ENCODE peak calls at places on chromosomes 13 and 19, in seven cellular contexts. Y is GM12878, L is A549, B is IMR-90, E is SK-N-SH, C is K562, M is HepG2. R is an unnamed sample. For H3K4me1, the result is how much of the 10 kb centered on the place peaks cover.

GRCh38 chr13:31945202-31945978 is 86.2 kb upstream of the FRY start:
- DNase-seq in Y (no peak), L (peak), B (peak), E (peak), C (no peak), M (no peak), R (no peak)

GRCh38 chr13:27007166-27007565 is 164.4 kb downstream of the USP12 start:
- DNase-seq in Y (no peak), L (no peak), B (no peak), E (no peak), C (no peak), M (no peak), R (no peak)

GRCh38 chr19:21900401-21900800 is 64.4 kb upstream of the ZNF43 start:
- DNase-seq in Y (no peak), L (no peak), B (no peak), E (no peak), C (no peak), M (no peak), R (no peak)

GRCh38 chr19:1069009-1069779 is 2.2 kb downstream of the ARHGAP45 start:
- DNase-seq in Y (no peak), L (no peak), B (no peak), E (no peak), C (no peak), M (no peak), R (no peak)

GRCh38 chr13:113849546-113849945 is 14.3 kb downstream of the GAS6 start:
- DNase-seq in Y (no peak), L (no peak), B (no peak), E (no peak), C (no peak), M (no peak), R (no peak)

GRCh38 chr13:110559429-110559943 is 2.0 kb downstream of the RAB20 start:
- DNase-seq in Y (no peak), L (no peak), B (peak), E (no peak), C (no peak), M (no peak), R (no peak)

GRCh38 chr19:42693760-42694350 is 46.4 kb downstream of the PSG3 start:
- DNase-seq in Y (no peak), L (peak), B (peak), E (peak), C (peak), M (peak), R (no peak)

GRCh38 chr13:110028838-110029621 is 242.6 kb upstream of the IRS2 start:
- DNase-seq in Y (no peak), L (no peak), B (no peak), E (peak), C (no peak), M (no peak), R (no peak)

GRCh38 chr13:107842562-107843180 is 372.7 kb downstream of the LIG4 start:
- DNase-seq in Y (no peak), L (no peak), B (peak), E (no peak), C (no peak), M (no peak), R (no peak)

GRCh38 chr19:52670046-52670445 is 31.9 kb upstream of the ZNF83 start:
- DNase-seq in Y (no peak), L (no peak), B (no peak), E (no peak), C (no peak), M (no peak), R (no peak)

GRCh38 chr19:30064021-30064699 is 122.1 kb downstream of the URI1 start:
- DNase-seq in Y (no peak), L (no peak), B (no peak), E (no peak), C (no peak), M (no peak), R (no peak)

GRCh38 chr13:72960541-72960940 is 98.3 kb upstream of the KLF5 start:
- DNase-seq in Y (no peak), L (no peak), B (no peak), E (no peak), C (no peak), M (peak), R (no peak)

GRCh38 chr13:99545979-99546378 is 44.7 kb downstream of the TM9SF2 start:
- DNase-seq in Y (no peak), L (no peak), B (no peak), E (no peak), C (no peak), M (no peak), R (no peak)

GRCh38 chr13:60152114-60152513 is 11.6 kb downstream of the DIAPH3 start:
- DNase-seq in Y (no peak), L (no peak), B (peak), E (no peak), C (no peak), M (no peak), R (no peak)

GRCh38 chr13:30133976-30134375 is 173.4 kb downstream of the KATNAL1 start:
- DNase-seq in Y (no peak), L (no peak), B (no peak), E (no peak), C (no peak), M (no peak), R (no peak)

GRCh38 chr19:29630661-29631060 is 24.6 kb downstream of the POP4 start:
- DNase-seq in Y (no peak), L (no peak), B (no peak), E (peak), C (no peak), M (no peak), R (no peak)

GRCh38 chr19:17322854-17323253 is 11.8 kb downstream of the ANO8 start:
- DNase-seq in Y (no peak), L (no peak), B (no peak), E (peak), C (no peak), M (no peak), R (no peak)

GRCh38 chr19:17873661-17874422 is 2.1 kb downstream of the SLC5A5 start:
- DNase-seq in Y (no peak), L (peak), B (no peak), E (peak), C (peak), M (no peak), R (no peak)

GRCh38 chr13:70732611-70733010 is 624.4 kb upstream of the KLHL1 start:
- DNase-seq in Y (no peak), L (no peak), B (no peak), E (no peak), C (no peak), M (no peak), R (no peak)

GRCh38 chr19:1217366-1217765 is 11.8 kb downstream of the STK11 start:
- DNase-seq in Y (no peak), L (no peak), B (no peak), E (no peak), C (peak), M (no peak), R (peak)

GRCh38 chr19:52296400-52296772 is 583 bp upstream of the ZNF480 start:
- DNase-seq in Y (no peak), L (peak), B (no peak), E (no peak), C (no peak), M (peak), R (no peak)

GRCh38 chr13:42380420-42381164 is 108.6 kb downstream of the AKAP11 start:
- DNase-seq in Y (peak), L (no peak), B (no peak), E (no peak), C (no peak), M (no peak), R (no peak)

GRCh38 chr13:41284512-41285288 is 21.3 kb upstream of the MTRF1 start:
- DNase-seq in Y (no peak), L (peak), B (peak), E (no peak), C (no peak), M (peak), R (no peak)

GRCh38 chr19:47469419-47469700 is 2.3 kb downstream of the SLC8A2 start:
- DNase-seq in Y (no peak), L (no peak), B (no peak), E (no peak), C (no peak), M (no peak), R (no peak)

GRCh38 chr19:47467914-47468313 is 3.8 kb downstream of the SLC8A2 start:
- DNase-seq in Y (no peak), L (no peak), B (no peak), E (no peak), C (no peak), M (no peak), R (no peak)

GRCh38 chr19:47470447-47471195 is 1.1 kb downstream of the SLC8A2 start:
- DNase-seq in Y (no peak), L (no peak), B (no peak), E (no peak), C (no peak), M (no peak), R (no peak)

GRCh38 chr19:47471381-47471732 is 336 bp downstream of the SLC8A2 start:
- DNase-seq in Y (no peak), L (no peak), B (no peak), E (no peak), C (no peak), M (no peak), R (no peak)

DNA sequence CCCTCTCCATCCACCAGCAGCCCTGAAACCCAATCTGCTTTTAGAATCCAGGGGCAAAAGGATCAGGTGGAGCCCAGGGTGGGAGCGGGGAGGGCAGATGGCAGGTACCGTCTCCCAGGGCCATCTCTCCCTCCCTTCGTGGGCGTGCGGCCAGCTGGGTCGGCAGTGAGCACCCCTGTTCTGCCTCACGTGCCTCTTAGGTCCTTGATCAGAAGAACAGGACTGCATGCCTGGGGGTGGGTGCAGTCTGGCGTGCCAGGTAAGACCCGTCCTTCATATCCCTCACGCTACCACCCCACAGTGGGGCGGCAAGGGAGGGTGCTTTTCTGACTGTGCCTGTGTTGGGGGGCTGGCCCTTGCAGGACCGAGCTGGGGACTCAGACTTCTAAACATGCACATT is 2.0 kb downstream of the SLC8A2 start:
- DNase-seq in Y (no peak), L (no peak), B (no peak), E (no peak), C (no peak), M (no peak), R (no peak)
- TF ChIP-seq RFX5 in Y (no peak), L (no peak), B (no peak), E (no peak), C (no peak), M (no peak), R (no peak)

DNA sequence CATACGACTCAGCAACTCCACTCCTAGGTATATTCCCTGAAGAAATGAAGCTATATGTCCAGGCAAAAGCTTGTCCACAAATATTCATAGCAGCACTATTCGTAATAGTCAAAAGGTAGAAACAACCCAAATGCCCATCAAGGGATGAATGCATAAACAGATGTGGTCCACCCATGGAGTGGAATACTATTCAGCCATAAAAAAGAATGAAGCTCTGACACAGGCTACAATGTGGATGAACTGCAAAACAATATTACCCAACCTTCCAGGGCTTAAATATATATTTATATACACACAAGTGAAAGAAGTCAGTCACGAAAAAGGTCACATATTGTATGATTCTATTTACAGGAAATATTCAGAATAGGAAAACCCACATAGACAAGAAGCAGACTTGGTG is 19.7 kb downstream of the RFX2 start:
- DNase-seq in Y (no peak), L (no peak), B (no peak), E (no peak), C (no peak), M (no peak), R (no peak)
- H3K4me1 ChIP-seq in Y (under half), L (under half), B (under half), E (under half), C (under half), M (under half), R (under half)

DNA sequence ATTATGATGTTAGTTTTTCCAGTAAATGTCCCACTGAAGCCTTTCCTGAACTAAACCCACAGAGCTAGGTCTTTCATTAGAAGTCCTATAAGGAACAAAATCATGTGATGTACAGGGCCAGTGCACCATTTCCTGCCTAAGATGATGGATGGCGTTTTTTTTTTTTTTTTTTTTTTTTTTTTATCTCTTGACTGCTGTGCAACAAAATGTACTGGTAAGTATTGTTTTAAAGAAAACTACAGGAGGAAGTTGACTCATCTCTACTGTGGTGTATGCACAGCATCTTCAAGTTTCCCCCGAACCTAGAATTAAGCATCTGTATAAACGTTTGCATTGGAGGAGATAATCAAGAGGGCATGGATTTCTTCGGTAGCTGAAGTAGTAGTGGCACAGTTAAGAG is 197.5 kb downstream of the NBEA start:
- DNase-seq in Y (no peak), L (no peak), B (peak), E (no peak), C (no peak), M (no peak), R (no peak)
- TF ChIP-seq RFX5 in Y (no peak), L (no peak), B (no peak), E (no peak), C (no peak), M (no peak), R (no peak)

GRCh38 chr19:35715355-35715809 is 2.4 kb upstream of the KMT2B start:
- DNase-seq in Y (no peak), L (no peak), B (no peak), E (no peak), C (no peak), M (no peak), R (no peak)

GRCh38 chr19:35716985-35717664 is 678 bp upstream of the KMT2B start:
- DNase-seq in Y (peak), L (peak), B (peak), E (peak), C (peak), M (peak), R (peak)

GRCh38 chr19:35717665-35718344 is at the start of gene KMT2B:
- DNase-seq in Y (no peak), L (peak), B (no peak), E (peak), C (peak), M (no peak), R (no peak)

GRCh38 chr19:35715981-35716734 is 1.6 kb upstream of the KMT2B start:
- DNase-seq in Y (no peak), L (peak), B (peak), E (peak), C (peak), M (peak), R (no peak)

GRCh38 chr19:35716735-35716984 is 1.1 kb upstream of the KMT2B start:
- DNase-seq in Y (no peak), L (no peak), B (no peak), E (no peak), C (no peak), M (no peak), R (no peak)
- H3K4me1 ChIP-seq in Y (under half), L (under half), B (under half), E (under half), C (half or more), M (under half), R (under half)

DNA sequence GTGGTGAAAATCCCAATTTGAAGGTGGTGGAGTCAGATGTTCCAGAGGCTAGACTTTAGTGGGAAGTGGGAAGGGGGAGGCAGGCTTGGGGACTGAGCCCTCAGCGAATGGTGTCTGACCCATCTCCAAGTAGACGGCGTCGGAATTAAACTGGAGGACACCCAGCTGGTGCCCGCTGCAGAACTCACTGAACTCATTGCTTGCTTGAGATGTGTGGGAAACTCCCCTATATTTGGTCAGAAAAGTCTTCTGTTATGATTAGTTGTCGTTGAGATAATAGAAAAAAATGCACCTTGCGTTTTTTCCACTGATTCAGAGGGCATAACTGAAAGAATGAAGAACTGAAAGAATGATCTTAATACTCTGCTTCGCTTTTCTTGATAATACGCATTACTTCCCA is 871 bp upstream of the ZNF583 start:
- DNase-seq in Y (no peak), L (no peak), B (peak), E (no peak), C (no peak), M (no peak), R (no peak)
- TF ChIP-seq RFX5 in Y (no peak), L (no peak), B (no peak), E (no peak), C (no peak), M (no peak), R (no peak)

DNA sequence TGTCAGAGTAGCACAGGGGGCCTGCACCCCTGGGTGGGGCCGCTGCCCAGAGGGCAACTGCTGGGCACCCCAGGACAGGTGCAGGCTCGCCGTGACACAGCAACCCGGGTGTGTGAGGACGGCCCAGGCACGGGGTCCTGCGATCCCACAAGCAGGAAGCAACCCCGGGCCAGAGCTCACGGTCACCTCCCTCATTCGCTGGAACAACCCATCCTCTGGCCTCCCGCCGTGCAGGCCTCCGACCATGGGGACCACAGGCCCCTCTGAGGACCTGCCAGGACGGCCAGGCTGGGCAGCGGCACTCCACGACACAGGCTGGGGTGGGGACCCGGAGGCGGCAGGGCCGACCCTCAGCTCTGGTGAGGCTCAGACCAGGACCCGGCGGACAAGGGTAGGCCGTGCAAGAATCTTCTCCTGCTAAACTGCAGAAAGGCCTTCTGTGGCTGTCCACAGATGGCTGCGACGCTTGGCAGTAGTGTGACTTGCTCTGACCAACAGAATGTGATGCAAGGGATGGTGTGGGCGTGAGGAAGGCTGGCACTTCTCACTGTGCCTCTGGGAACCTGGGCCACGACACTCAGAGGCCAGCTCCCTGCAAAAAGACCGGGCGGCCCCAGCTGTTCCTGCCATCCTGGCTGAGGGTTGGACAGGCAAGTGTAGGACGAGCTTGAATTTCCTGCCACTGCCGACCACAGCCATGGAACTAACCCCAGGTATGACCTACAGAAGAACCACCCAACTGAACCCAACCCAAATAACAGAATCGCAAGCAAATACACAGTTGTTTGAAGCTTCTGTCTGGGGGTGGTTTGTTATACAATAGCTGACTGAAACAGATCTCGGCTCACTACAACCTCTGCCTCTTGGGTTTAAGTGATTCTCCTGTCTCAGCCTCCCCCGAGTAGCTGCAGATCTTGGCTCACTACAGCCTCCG is 26.5 kb downstream of the PIP5K1C start:
- DNase-seq in Y (no peak), L (no peak), B (no peak), E (no peak), C (no peak), M (no peak), R (no peak)
- H3K4me1 ChIP-seq in Y (under half), L (under half), B (under half), E (under half), C (half or more), M (under half), R (under half)

GRCh38 chr19:44891016-44891882 is at the start of gene TOMM40:
- DNase-seq in Y (no peak), L (peak), B (peak), E (peak), C (peak), M (peak), R (no peak)
- TF ChIP-seq RFX5 in Y (no peak), L (no peak), B (no peak), E (peak), C (no peak), M (no peak), R (no peak)

GRCh38 chr19:40948580-40949299 is 42.3 kb upstream of the CYP2B6 start:
- DNase-seq in Y (no peak), L (no peak), B (no peak), E (no peak), C (no peak), M (no peak), R (no peak)
- H3K4me1 ChIP-seq in Y (under half), L (under half), B (under half), E (under half), C (under half), M (under half), R (under half)

R was measured in H1.